ENCODE peak calls at places on chromosome 19, in six cellular contexts. O is thyroid gland; Z is activated CD4-positive, alpha-beta T cell treated with anti-CD3 and anti-CD28 coated beads for 48 hours; P is omental fat pad; B is AG04450; D is activated gamma-delta T cell treated with Interleukin-2 at 50 U/mL for 16 hours. F is an unnamed sample.

GRCh38 chr19:38932425-38933179 is 1.9 kb downstream of the MRPS12 start:
- DNase-seq in B (no peak), O (peak), P (no peak), D (peak), Z (peak), F (no peak)

GRCh38 chr19:45222724-45223123 is 22.5 kb downstream of the EXOC3L2 start:
- DNase-seq in P (no peak), Z (no peak), D (no peak), B (no peak), O (no peak), F (no peak)

GRCh38 chr19:52585101-52585500 is 15.0 kb downstream of the ZNF701 start:
- DNase-seq in Z (no peak), D (no peak), O (no peak), P (no peak), B (no peak), F (no peak)

GRCh38 chr19:45955905-45956608 is 17.6 kb downstream of the NOVA2 start:
- DNase-seq in O (peak), D (no peak), Z (no peak), P (no peak), B (no peak), F (no peak)

GRCh38 chr19:35722461-35722860 is 4.7 kb downstream of the KMT2B start:
- DNase-seq in B (no peak), O (no peak), Z (no peak), D (no peak), P (no peak), F (no peak)

GRCh38 chr19:54432144-54432738 is 16.8 kb upstream of the LENG8 start:
- DNase-seq in P (no peak), O (no peak), B (no peak), Z (no peak), D (no peak), F (no peak)

GRCh38 chr19:17404015-17404414 is 1.4 kb downstream of the BST2 start:
- DNase-seq in B (no peak), Z (peak), O (no peak), D (no peak), P (no peak), F (no peak)

GRCh38 chr19:1173160-1173844 is 766 bp downstream of the SBNO2 start:
- DNase-seq in D (no peak), P (no peak), B (no peak), O (no peak), Z (peak), F (no peak)

GRCh38 chr19:27844261-27844660 is 1368.7 kb downstream of the UQCRFS1 start:
- DNase-seq in B (no peak), D (no peak), P (no peak), O (no peak), Z (no peak), F (no peak)

GRCh38 chr19:57689750-57690149 is 8.0 kb downstream of the ZNF551 start:
- DNase-seq in D (no peak), B (no peak), O (no peak), Z (no peak), P (no peak), F (no peak)

GRCh38 chr19:13884726-13885591 is 8.0 kb downstream of the NANOS3 start:
- DNase-seq in D (no peak), O (peak), Z (no peak), P (no peak), B (no peak), F (no peak)

GRCh38 chr19:19423322-19423721 is 17.8 kb downstream of the GATAD2A start:
- DNase-seq in Z (no peak), B (no peak), P (no peak), D (no peak), O (no peak), F (no peak)

GRCh38 chr19:3058821-3059314 is 3.4 kb downstream of the TLE5 start:
- DNase-seq in P (no peak), D (no peak), O (no peak), Z (no peak), B (no peak), F (no peak)

GRCh38 chr19:2478756-2479555 is 3.0 kb downstream of the GADD45B start:
- DNase-seq in Z (peak), B (no peak), D (peak), O (peak), P (peak), F (no peak)

GRCh38 chr19:49340069-49340864 is 5.1 kb downstream of the CD37 start:
- DNase-seq in P (no peak), D (no peak), B (no peak), O (peak), Z (no peak), F (no peak)

GRCh38 chr19:19740755-19741154 is 7.8 kb upstream of the ZNF14 start:
- DNase-seq in P (no peak), B (no peak), D (no peak), Z (no peak), O (no peak), F (no peak)

GRCh38 chr19:7694499-7694898 is 7.4 kb downstream of the FCER2 start:
- DNase-seq in Z (no peak), P (no peak), D (no peak), B (no peak), O (no peak), F (no peak)